ENCODE peak calls at places on chromosomes 11 and 22, in ten cellular contexts. J, Z, H, X, G, B, K, D, T and Y are unnamed samples.
A peak's percentile ranks its signal among the peaks of the same experiment; 100 is the strongest.

GRCh38 chr11:59755701-59756495 is 722 bp downstream of the STX3 start:
- DNase-seq in J (peak; percentile 85), Z (peak; percentile 79), H (peak; percentile 55), X (peak; percentile 88), G (peak; percentile 89), B (peak; percentile 83), K (peak; percentile 58), D (peak; percentile 88), T (peak; percentile 65), Y (peak; percentile 83)

GRCh38 chr22:25564979-25565677 is 653 bp downstream of the GRK3 start:
- DNase-seq in J (peak; percentile 57), Z (no peak), H (peak; percentile 51), X (peak; percentile 69), G (no peak), B (no peak), K (peak; percentile 4), D (peak; percentile 27), T (peak; percentile 42), Y (no peak)

GRCh38 chr11:6405039-6405667 is 13.7 kb downstream of the APBB1 start:
- DNase-seq in J (no peak), Z (peak; percentile 38), H (no peak), X (no peak), G (no peak), B (no peak), K (no peak), D (peak; percentile 50), T (no peak), Y (no peak)

GRCh38 chr11:69637956-69638871 is 2.7 kb upstream of the CCND1 start:
- DNase-seq in J (peak; percentile 67), Z (peak; percentile 77), H (no peak), X (no peak), G (no peak), B (no peak), K (no peak), D (peak; percentile 83), T (peak; percentile 52), Y (no peak)

GRCh38 chr11:35112056-35112845 is 26.7 kb upstream of the CD44 start:
- DNase-seq in J (no peak), Z (no peak), H (no peak), X (no peak), G (no peak), B (no peak), K (no peak), D (no peak), T (no peak), Y (peak; percentile 19)

GRCh38 chr22:32202539-32203180 is 2.2 kb downstream of the RFPL2 start:
- DNase-seq in J (peak; percentile 86), Z (peak; percentile 52), H (no peak), X (no peak), G (peak; percentile 74), B (no peak), K (no peak), D (peak; percentile 84), T (peak; percentile 26), Y (peak; percentile 58)

GRCh38 chr22:36332623-36333331 is 55.0 kb downstream of the MYH9 start:
- DNase-seq in J (no peak), Z (peak; percentile 73), H (no peak), X (no peak), G (peak; percentile 73), B (no peak), K (peak; percentile 67), D (peak; percentile 71), T (no peak), Y (peak; percentile 82)

GRCh38 chr11:1089738-1090599 is 15.3 kb downstream of the MUC2 start:
- DNase-seq in J (peak; percentile 37), Z (no peak), H (no peak), X (no peak), G (no peak), B (no peak), K (no peak), D (no peak), T (peak; percentile 8), Y (no peak)

GRCh38 chr11:119062779-119063178 is 4.8 kb upstream of the VPS11 start:
- DNase-seq in J (no peak), Z (peak; percentile 54), H (no peak), X (no peak), G (no peak), B (peak; percentile 76), K (no peak), D (no peak), T (no peak), Y (no peak)

GRCh38 chr11:119061256-119061655 is 4.3 kb upstream of the HYOU1 start:
- DNase-seq in J (no peak), Z (no peak), H (no peak), X (no peak), G (no peak), B (no peak), K (no peak), D (no peak), T (no peak), Y (no peak)

GRCh38 chr11:119066481-119066880 is 1.1 kb upstream of the VPS11 start:
- DNase-seq in J (no peak), Z (no peak), H (no peak), X (no peak), G (no peak), B (no peak), K (no peak), D (no peak), T (no peak), Y (no peak)

GRCh38 chr11:119067371-119068222 is at the start of gene VPS11:
- DNase-seq in J (peak; percentile 99), Z (peak; percentile 99), H (peak; percentile 98), X (peak; percentile 99), G (peak; percentile 99), B (peak; percentile 98), K (peak; percentile 98), D (peak; percentile 99), T (peak; percentile 99), Y (peak; percentile 99)

GRCh38 chr11:119065369-119065768 is 2.2 kb upstream of the VPS11 start:
- DNase-seq in J (no peak), Z (no peak), H (no peak), X (no peak), G (no peak), B (no peak), K (peak; percentile 42), D (no peak), T (no peak), Y (no peak)
- TF ChIP-seq CTCF in J (peak; percentile 40), Z (no peak), H (peak; percentile 47), X (no peak), G (no peak), B (peak; percentile 33), K (peak; percentile 51), D (peak; percentile 15), T (no peak), Y (peak; percentile 20)

GRCh38 chr11:45413156-45413833 is 127.2 kb upstream of the SYT13 start:
- DNase-seq in J (no peak), Z (no peak), H (no peak), X (no peak), G (no peak), B (no peak), K (no peak), D (no peak), T (no peak), Y (no peak)

GRCh38 chr11:45411221-45411946 is 125.2 kb upstream of the SYT13 start:
- DNase-seq in J (no peak), Z (no peak), H (no peak), X (no peak), G (no peak), B (no peak), K (no peak), D (no peak), T (no peak), Y (no peak)

GRCh38 chr11:45412521-45412920 is 126.4 kb upstream of the SYT13 start:
- DNase-seq in J (no peak), Z (no peak), H (no peak), X (no peak), G (no peak), B (no peak), K (no peak), D (no peak), T (no peak), Y (no peak)

GRCh38 chr11:45410391-45411215 is 124.5 kb upstream of the SYT13 start:
- DNase-seq in J (no peak), Z (no peak), H (no peak), X (no peak), G (no peak), B (no peak), K (no peak), D (no peak), T (no peak), Y (no peak)

DNA sequence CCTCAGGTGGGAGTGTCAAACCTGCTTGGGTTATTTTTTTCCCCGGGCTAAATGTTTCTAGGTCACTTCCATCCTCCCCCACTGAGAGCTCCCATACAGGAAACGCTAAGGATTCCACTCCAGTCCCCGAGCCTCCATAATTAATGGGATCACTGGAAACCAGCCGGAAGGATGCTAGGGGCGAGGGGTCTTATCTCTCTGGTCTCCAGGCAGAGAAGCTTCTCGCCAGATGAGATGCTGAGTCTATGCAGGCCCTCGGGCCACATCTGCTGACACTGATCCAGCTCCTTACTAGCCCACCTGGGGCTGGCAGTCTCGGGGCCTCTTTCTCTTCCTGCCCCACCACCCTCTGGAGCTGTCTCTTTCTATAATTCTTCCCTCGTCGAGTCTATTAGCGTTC is 125.9 kb upstream of the SYT13 start:
- DNase-seq in J (no peak), Z (no peak), H (no peak), X (no peak), G (no peak), B (no peak), K (no peak), D (no peak), T (no peak), Y (no peak)
- H3K27ac ChIP-seq in J (no peak overlapping the region), Z (no peak overlapping the region), H (no peak overlapping the region), X (no peak overlapping the region), G (no peak overlapping the region), B (no peak overlapping the region), K (no peak overlapping the region), D (peak overlapping the region; percentile 52), T (no peak overlapping the region), Y (no peak overlapping the region)

GRCh38 chr22:37509026-37509886 is 10.0 kb downstream of the CARD10 start:
- DNase-seq in J (no peak), Z (no peak), H (no peak), X (no peak), G (no peak), B (no peak), K (no peak), D (no peak), T (no peak), Y (no peak)

GRCh38 chr22:37505989-37506388 is 13.2 kb downstream of the CARD10 start:
- DNase-seq in J (no peak), Z (no peak), H (no peak), X (no peak), G (no peak), B (no peak), K (no peak), D (no peak), T (no peak), Y (no peak)

GRCh38 chr22:37510046-37510445 is 9.2 kb downstream of the CARD10 start:
- DNase-seq in J (no peak), Z (no peak), H (no peak), X (no peak), G (no peak), B (no peak), K (no peak), D (no peak), T (no peak), Y (no peak)

GRCh38 chr22:37507731-37508130 is 11.5 kb downstream of the CARD10 start:
- DNase-seq in J (no peak), Z (no peak), H (no peak), X (no peak), G (no peak), B (no peak), K (no peak), D (no peak), T (no peak), Y (no peak)

GRCh38 chr22:37508431-37508963 is 10.7 kb downstream of the CARD10 start:
- DNase-seq in J (no peak), Z (no peak), H (no peak), X (no peak), G (no peak), B (no peak), K (no peak), D (no peak), T (peak; percentile 44), Y (no peak)
- TF ChIP-seq CTCF in J (no peak), Z (no peak), H (peak; percentile 3), X (no peak), G (peak; percentile 21), B (peak; percentile 41), K (no peak), D (no peak), T (peak; percentile 57), Y (no peak)

GRCh38 chr11:66687831-66688281 is 10.2 kb upstream of the RBM4B start:
- DNase-seq in J (no peak), Z (no peak), H (no peak), X (peak; percentile 59), G (no peak), B (no peak), K (no peak), D (no peak), T (no peak), Y (no peak)
- H3K27ac ChIP-seq in J (no peak overlapping the region), Z (no peak overlapping the region), H (no peak overlapping the region), X (peak overlapping the region; percentile 86), G (no peak overlapping the region), B (no peak overlapping the region), K (no peak overlapping the region), D (no peak overlapping the region), T (no peak overlapping the region), Y (peak overlapping the region; percentile 96)